ENCODE peak calls at places on chromosomes 13 and 19, in seven cellular contexts. P is GM23338, R is psoas muscle, D is pancreas, I is AG04450, J is brain microvascular endothelial cell, H is left lung. C is an unnamed sample. For H3K27me3, the result is how much of the 10 kb centered on the place peaks cover.

GRCh38 chr19:15810335-15810734 is 5.1 kb downstream of the OR10H1 start:
- DNase-seq in P (no peak), R (no peak), D (no peak), I (no peak), J (no peak), H (no peak), C (no peak)

GRCh38 chr13:84137292-84137691 is 255.0 kb upstream of the SLITRK1 start:
- DNase-seq in P (no peak), R (no peak), D (no peak), I (no peak), J (peak), H (no peak), C (peak)

GRCh38 chr19:39497850-39498261 is 891 bp upstream of the DLL3 start:
- DNase-seq in P (peak), R (no peak), D (no peak), I (no peak), J (no peak), H (no peak), C (no peak)

GRCh38 chr13:42369071-42369795 is 97.3 kb downstream of the AKAP11 start:
- DNase-seq in P (no peak), R (no peak), D (no peak), I (no peak), J (no peak), H (no peak), C (no peak)

GRCh38 chr13:73991884-73992283 is 142.3 kb downstream of the KLF12 start:
- DNase-seq in P (no peak), R (no peak), D (no peak), I (no peak), J (no peak), H (no peak), C (no peak)

GRCh38 chr13:99959538-99960230 is 11.9 kb downstream of the ZIC5 start:
- DNase-seq in P (peak), R (no peak), D (no peak), I (no peak), J (no peak), H (no peak), C (no peak)

GRCh38 chr13:26423634-26424033 is 133.8 kb upstream of the WASF3 start:
- DNase-seq in P (peak), R (peak), D (no peak), I (no peak), J (no peak), H (no peak), C (no peak)

GRCh38 chr19:49790866-49791265 is 22.2 kb downstream of the FUZ start:
- DNase-seq in P (no peak), R (peak), D (no peak), I (no peak), J (no peak), H (no peak), C (no peak)

GRCh38 chr13:49395416-49396277 is 48.2 kb downstream of the CAB39L start:
- DNase-seq in P (no peak), R (peak), D (no peak), I (no peak), J (no peak), H (no peak), C (no peak)

GRCh38 chr19:15551183-15552004 is 43.1 kb downstream of the CYP4F22 start:
- DNase-seq in P (peak), R (no peak), D (peak), I (no peak), J (no peak), H (no peak), C (peak)

GRCh38 chr13:112668924-112669323 is 20.9 kb upstream of the ATP11A start:
- DNase-seq in P (no peak), R (no peak), D (no peak), I (no peak), J (no peak), H (no peak), C (no peak)

GRCh38 chr13:74575729-74576125 is 441.5 kb upstream of the KLF12 start:
- DNase-seq in P (peak), R (peak), D (peak), I (no peak), J (peak), H (peak), C (peak)

GRCh38 chr13:23965346-23965745 is 68.0 kb upstream of the C1QTNF9B start:
- DNase-seq in P (no peak), R (no peak), D (no peak), I (no peak), J (no peak), H (no peak), C (no peak)

GRCh38 chr13:75319244-75319643 is 162.7 kb downstream of the TBC1D4 start:
- DNase-seq in P (no peak), R (no peak), D (no peak), I (no peak), J (peak), H (no peak), C (no peak)

GRCh38 chr13:98075048-98075447 is 67.8 kb upstream of the FARP1 start:
- DNase-seq in P (no peak), R (no peak), D (no peak), I (no peak), J (no peak), H (no peak), C (no peak)

GRCh38 chr13:83151308-83151660 is 731.0 kb downstream of the SLITRK1 start:
- DNase-seq in P (no peak), R (no peak), D (no peak), I (no peak), J (no peak), H (no peak), C (no peak)

GRCh38 chr13:45714170-45714569 is 12.1 kb downstream of the CBY2 start:
- DNase-seq in P (no peak), R (no peak), D (no peak), I (no peak), J (no peak), H (no peak), C (no peak)

GRCh38 chr13:61765181-61765742 is 349.6 kb upstream of the PCDH20 start:
- DNase-seq in P (no peak), R (no peak), D (no peak), I (no peak), J (no peak), H (no peak), C (no peak)

GRCh38 chr13:52924241-52925148 is 76.1 kb upstream of the PCDH8 start:
- DNase-seq in P (no peak), R (no peak), D (no peak), I (no peak), J (no peak), H (no peak), C (no peak)

GRCh38 chr19:49301165-49301865 is 23.7 kb downstream of the SLC6A16 start:
- DNase-seq in P (peak), R (peak), D (peak), I (no peak), J (peak), H (peak), C (peak)

GRCh38 chr13:22198001-22198400 is 527.1 kb downstream of the FGF9 start:
- DNase-seq in P (no peak), R (no peak), D (peak), I (no peak), J (no peak), H (no peak), C (no peak)

GRCh38 chr13:111217661-111218060 is 102.6 kb downstream of the ARHGEF7 start:
- DNase-seq in P (no peak), R (no peak), D (no peak), I (no peak), J (no peak), H (no peak), C (no peak)

GRCh38 chr13:76799696-76800095 is 86.5 kb downstream of the KCTD12 start:
- DNase-seq in P (no peak), R (no peak), D (no peak), I (no peak), J (no peak), H (no peak), C (no peak)

GRCh38 chr13:114140131-114140908 is 7.9 kb upstream of the RASA3 start:
- DNase-seq in P (no peak), R (no peak), D (no peak), I (no peak), J (no peak), H (no peak), C (peak)

GRCh38 chr13:112487127-112487517 is 100.8 kb downstream of the TUBGCP3 start:
- DNase-seq in P (no peak), R (no peak), D (no peak), I (no peak), J (no peak), H (no peak), C (no peak)

GRCh38 chr13:73778242-73778864 is 355.9 kb downstream of the KLF12 start:
- DNase-seq in P (no peak), R (no peak), D (no peak), I (no peak), J (no peak), H (no peak), C (no peak)

GRCh38 chr13:32330438-32330837 is 15.1 kb downstream of the BRCA2 start:
- DNase-seq in P (no peak), R (no peak), D (no peak), I (no peak), J (peak), H (no peak), C (no peak)

DNA sequence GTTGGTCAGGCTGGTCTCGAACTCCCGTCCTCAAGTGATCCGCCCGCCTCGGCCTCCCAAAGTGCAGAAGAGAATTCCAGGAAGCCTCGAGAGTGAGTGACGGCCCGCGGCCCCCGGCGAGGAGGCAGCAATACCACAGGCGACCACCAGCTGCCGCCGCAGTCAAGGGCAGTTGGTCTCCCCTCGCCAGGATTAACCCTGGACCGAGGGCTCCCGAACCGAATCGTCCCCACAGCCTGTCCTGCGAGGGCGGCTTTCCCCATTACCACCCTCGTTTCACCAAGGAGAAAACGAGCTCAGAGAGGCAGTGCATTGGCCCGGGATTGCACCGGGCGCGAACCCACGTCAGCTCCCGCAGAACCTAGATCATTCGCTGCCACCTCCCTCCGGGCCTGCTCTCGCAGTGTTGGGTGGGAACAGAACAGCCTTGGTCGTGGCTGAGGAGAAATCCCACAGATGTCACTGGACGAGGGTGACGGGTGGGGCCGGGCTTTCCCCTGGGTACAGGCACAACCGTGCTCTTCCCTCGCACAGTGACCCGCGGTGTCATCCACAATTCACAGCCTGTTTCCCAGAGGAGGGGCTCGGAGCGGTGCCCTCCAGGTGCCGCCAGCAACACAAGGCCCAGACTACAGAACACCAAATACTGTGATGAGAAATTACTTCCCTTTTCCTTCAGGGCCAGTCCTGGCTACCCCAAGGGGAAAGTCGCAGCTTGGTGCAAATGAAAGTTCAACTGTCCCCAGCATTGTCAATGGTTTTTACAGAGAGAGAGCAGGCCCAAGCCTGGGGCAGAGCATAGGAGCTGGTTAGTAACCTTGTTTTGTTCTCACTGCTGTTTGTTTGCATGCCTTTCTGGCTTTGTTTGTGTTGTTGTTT is 24.8 kb downstream of the C2CD4C start:
- DNase-seq in P (peak), R (no peak), D (peak), I (no peak), J (no peak), H (no peak), C (no peak)
- H3K27ac ChIP-seq in P (no peak), R (no peak), D (no peak), I (no peak), J (no peak), H (no peak), C (no peak)

DNA sequence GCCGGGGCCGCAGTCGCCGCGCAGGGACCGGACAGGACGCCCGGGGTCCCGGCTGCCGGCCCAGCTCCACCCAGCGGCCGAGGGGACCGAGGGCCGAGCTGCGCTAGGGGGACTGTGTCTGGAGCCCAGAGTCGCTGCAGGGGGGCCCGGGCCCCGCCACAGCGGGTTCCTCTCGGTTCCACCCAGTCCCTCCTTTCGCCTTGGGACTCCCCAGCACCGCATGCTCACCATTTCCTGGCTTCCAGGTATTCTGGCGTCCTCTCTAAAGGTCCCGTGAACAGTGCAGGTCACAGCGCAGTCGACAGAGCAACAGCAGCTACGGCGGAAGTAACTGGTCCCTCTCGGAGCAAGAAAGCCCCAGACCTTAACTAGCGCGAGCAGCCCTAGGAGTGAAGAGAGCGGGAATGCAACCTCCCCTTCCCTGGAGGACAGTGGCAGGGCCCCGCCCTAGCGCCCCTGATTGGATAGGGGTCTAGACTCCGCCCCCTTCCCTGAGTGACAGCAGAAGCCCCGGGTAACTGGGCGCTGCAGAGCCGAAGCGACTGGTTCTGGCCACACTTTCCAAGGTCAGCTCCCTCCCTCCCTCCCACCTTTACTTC is at the start of gene ZNF878:
- DNase-seq in P (peak), R (peak), D (peak), I (peak), J (peak), H (peak), C (peak)
- TF ChIP-seq CTCF in P (peak), R (no peak), D (no peak), I (no peak), J (no peak), H (no peak), C (no peak)

GRCh38 chr19:58170860-58171259 is 12.0 kb upstream of the ZNF274 start:
- DNase-seq in P (no peak), R (no peak), D (no peak), I (no peak), J (peak), H (no peak), C (no peak)
- H3K27me3 ChIP-seq in P (under half), R (under half), D (under half), I (under half), J (under half), H (under half), C (under half)

GRCh38 chr19:20664917-20665781 is 3.8 kb upstream of the ZNF626 start:
- DNase-seq in P (peak), R (peak), D (no peak), I (no peak), J (no peak), H (no peak), C (no peak)
- H3K27ac ChIP-seq in P (peak), R (peak), D (no peak), I (no peak), J (no peak), H (no peak), C (no peak)

DNA sequence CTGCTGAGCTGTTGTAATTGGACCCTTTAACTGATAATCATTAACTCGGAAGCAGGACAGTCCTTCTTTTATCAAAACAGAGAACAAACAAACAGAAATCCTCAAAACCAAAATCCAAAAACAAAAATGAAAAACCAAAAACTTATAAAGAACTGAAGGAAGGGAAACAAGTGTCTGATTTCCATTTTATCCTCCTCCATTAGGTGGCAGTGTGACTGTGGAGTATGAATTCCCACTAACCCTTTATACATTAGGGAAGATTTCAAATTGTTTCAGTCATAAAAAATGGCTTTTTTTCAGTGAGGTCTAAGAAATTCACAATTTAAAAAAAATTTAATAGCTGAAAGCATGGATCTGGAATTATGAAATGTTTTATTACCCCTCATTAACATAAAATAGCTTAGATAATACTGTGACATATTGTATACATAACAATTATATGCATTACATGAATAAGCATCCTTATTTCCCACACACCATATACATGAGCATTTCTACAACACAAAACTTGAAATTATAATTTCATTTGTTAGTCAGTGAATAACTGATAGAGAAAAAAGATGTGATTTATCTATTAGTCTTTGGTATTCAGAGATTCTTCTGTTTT is 1074.3 kb upstream of the PCDH9 start:
- DNase-seq in P (peak), R (no peak), D (no peak), I (no peak), J (no peak), H (no peak), C (no peak)
- TF ChIP-seq CTCF in P (peak), R (peak), D (peak), I (peak), J (peak), H (no peak), C (no peak)

GRCh38 chr19:3278749-3279148 is 54.3 kb downstream of the CELF5 start:
- DNase-seq in P (no peak), R (no peak), D (no peak), I (no peak), J (no peak), H (no peak), C (no peak)

GRCh38 chr19:3279306-3279705 is 54.8 kb downstream of the CELF5 start:
- DNase-seq in P (no peak), R (no peak), D (no peak), I (no peak), J (no peak), H (no peak), C (no peak)

GRCh38 chr19:3276341-3276799 is 51.9 kb downstream of the CELF5 start:
- DNase-seq in P (peak), R (no peak), D (peak), I (no peak), J (no peak), H (peak), C (peak)

GRCh38 chr19:3278294-3278693 is 53.8 kb downstream of the CELF5 start:
- DNase-seq in P (no peak), R (no peak), D (no peak), I (no peak), J (no peak), H (no peak), C (no peak)

GRCh38 chr19:3277649-3278048 is 53.2 kb downstream of the CELF5 start:
- DNase-seq in P (no peak), R (no peak), D (no peak), I (no peak), J (no peak), H (no peak), C (no peak)
- H3K27me3 ChIP-seq in P (under half), R (under half), D (under half), I (under half), J (under half), H (under half), C (under half)

GRCh38 chr19:45117167-45117594 is 24.2 kb downstream of the PPP1R37 start:
- DNase-seq in P (no peak), R (no peak), D (no peak), I (no peak), J (no peak), H (peak), C (no peak)

GRCh38 chr19:45119582-45119981 is 26.6 kb downstream of the PPP1R37 start:
- DNase-seq in P (no peak), R (no peak), D (no peak), I (no peak), J (no peak), H (no peak), C (no peak)

GRCh38 chr19:45114116-45114515 is 21.1 kb downstream of the PPP1R37 start:
- DNase-seq in P (no peak), R (no peak), D (no peak), I (no peak), J (no peak), H (no peak), C (no peak)

GRCh38 chr19:45115809-45116615 is 23.0 kb downstream of the PPP1R37 start:
- DNase-seq in P (no peak), R (peak), D (no peak), I (no peak), J (no peak), H (no peak), C (no peak)

GRCh38 chr19:45117666-45118065 is 24.7 kb downstream of the PPP1R37 start:
- DNase-seq in P (no peak), R (no peak), D (no peak), I (no peak), J (no peak), H (no peak), C (no peak)
- H3K27ac ChIP-seq in P (no peak), R (peak), D (no peak), I (no peak), J (no peak), H (no peak), C (no peak)

GRCh38 chr13:102466836-102467235 is 65.0 kb upstream of the FGF14 start:
- DNase-seq in P (no peak), R (no peak), D (no peak), I (no peak), J (no peak), H (no peak), C (no peak)
- TF ChIP-seq CTCF in P (no peak), R (no peak), D (no peak), I (no peak), J (no peak), H (no peak), C (no peak)

GRCh38 chr19:45969676-45970075 is 4.0 kb downstream of the NOVA2 start:
- DNase-seq in P (no peak), R (no peak), D (no peak), I (no peak), J (no peak), H (no peak), C (no peak)

GRCh38 chr19:45972081-45972943 is 1.4 kb downstream of the NOVA2 start:
- DNase-seq in P (no peak), R (no peak), D (no peak), I (no peak), J (no peak), H (no peak), C (no peak)

GRCh38 chr19:45973564-45974338 is at the start of gene NOVA2:
- DNase-seq in P (peak), R (peak), D (peak), I (no peak), J (peak), H (peak), C (no peak)

GRCh38 chr19:45972944-45973525 is 630 bp downstream of the NOVA2 start:
- DNase-seq in P (no peak), R (no peak), D (no peak), I (no peak), J (no peak), H (no peak), C (no peak)

GRCh38 chr19:45971260-45971902 is 2.3 kb downstream of the NOVA2 start:
- DNase-seq in P (no peak), R (no peak), D (no peak), I (no peak), J (no peak), H (no peak), C (no peak)
- H3K27me3 ChIP-seq in P (under half), R (under half), D (under half), I (half or more), J (under half), H (under half), C (half or more)

C was measured in CD4-positive, alpha-beta T cell.